ENCODE peak calls at places on chromosomes 3 and 15, in four cellular contexts. Z, P, U and F are unnamed samples.

GRCh38 chr15:53665930-53666329 is 93.5 kb downstream of the WDR72 start:
- DNase-seq in Z (no peak), P (no peak), U (no peak), F (no peak)

GRCh38 chr3:129329858-129330257 is 51.2 kb downstream of the HMCES start:
- DNase-seq in Z (no peak), P (no peak), U (no peak), F (no peak)

GRCh38 chr3:60716573-60716972 is 534.7 kb downstream of the FHIT start:
- DNase-seq in Z (no peak), P (no peak), U (no peak), F (no peak)

GRCh38 chr15:63942486-63943365 is 103.6 kb downstream of the DAPK2 start:
- DNase-seq in Z (no peak), P (no peak), U (no peak), F (no peak)

GRCh38 chr3:32963871-32964270 is 12.4 kb downstream of the CCR4 start:
- DNase-seq in Z (no peak), P (no peak), U (no peak), F (no peak)

GRCh38 chr3:143363276-143363675 is 243.7 kb downstream of the CHST2 start:
- DNase-seq in Z (no peak), P (no peak), U (no peak), F (peak)

GRCh38 chr15:28191832-28192231 is 92.7 kb upstream of the OCA2 start:
- DNase-seq in Z (peak), P (peak), U (peak), F (peak)

GRCh38 chr3:46393554-46394434 is 13.1 kb downstream of the CCR5AS start:
- DNase-seq in Z (no peak), P (no peak), U (no peak), F (peak)

GRCh38 chr3:59374812-59375211 is 325.0 kb upstream of the CFAP20DC start:
- DNase-seq in Z (no peak), P (no peak), U (no peak), F (no peak)

GRCh38 chr3:98518816-98519215 is 3.9 kb downstream of the CLDND1 start:
- DNase-seq in Z (no peak), P (no peak), U (peak), F (no peak)

GRCh38 chr3:7707192-7707591 is 794.4 kb upstream of the LMCD1 start:
- DNase-seq in Z (peak), P (no peak), U (no peak), F (peak)

GRCh38 chr15:99443768-99444446 is 121.9 kb upstream of the MEF2A start:
- DNase-seq in Z (no peak), P (no peak), U (no peak), F (no peak)

GRCh38 chr3:131067983-131068382 is 41.3 kb downstream of the NEK11 start:
- DNase-seq in Z (no peak), P (peak), U (no peak), F (no peak)

GRCh38 chr15:45181491-45182285 is 6.1 kb downstream of the SHF start:
- DNase-seq in Z (no peak), P (no peak), U (no peak), F (no peak)

GRCh38 chr3:154552338-154552737 is 122.3 kb upstream of the GPR149 start:
- DNase-seq in Z (no peak), P (no peak), U (no peak), F (no peak)

GRCh38 chr15:48494646-48495045 is 150.9 kb downstream of the FBN1 start:
- DNase-seq in Z (peak), P (no peak), U (no peak), F (peak)

GRCh38 chr3:134211797-134212196 is 38.9 kb downstream of the RYK start:
- DNase-seq in Z (peak), P (no peak), U (no peak), F (peak)

GRCh38 chr3:134677196-134677986 is 26.6 kb upstream of the KY start:
- DNase-seq in Z (peak), P (peak), U (no peak), F (no peak)

GRCh38 chr3:16060945-16061344 is 113.5 kb upstream of the GALNT15 start:
- DNase-seq in Z (peak), P (peak), U (no peak), F (peak)

GRCh38 chr3:155435821-155436220 is 142.3 kb upstream of the STRIT1 start:
- DNase-seq in Z (peak), P (no peak), U (no peak), F (no peak)

GRCh38 chr3:177050466-177051237 is 146.6 kb downstream of the TBL1XR1 start:
- DNase-seq in Z (peak), P (no peak), U (no peak), F (peak)